ENCODE peak calls at places on chromosomes 5 and 9, in five cellular contexts. V is PC-9, T is mammary epithelial cell, B is heart right ventricle, S is uterus. F is an unnamed sample.
A peak's percentile ranks its signal among the peaks of the same experiment; 100 is the strongest.

GRCh38 chr9:70979971-70980370 is 141.4 kb downstream of the TRPM3 start:
- DNase-seq in V (no peak), T (no peak), B (no peak), S (no peak), F (no peak)

GRCh38 chr5:174082286-174082685 is 36.8 kb downstream of the NSG2 start:
- DNase-seq in V (no peak), T (no peak), B (no peak), S (no peak), F (peak; percentile 21)

GRCh38 chr5:180343110-180343845 is 9.9 kb downstream of the GFPT2 start:
- DNase-seq in V (no peak), T (no peak), B (no peak), S (no peak), F (no peak)

GRCh38 chr9:17191095-17191494 is 56.3 kb downstream of the CNTLN start:
- DNase-seq in V (no peak), T (no peak), B (no peak), S (no peak), F (no peak)

GRCh38 chr9:32551491-32552049 is 557 bp upstream of the SMIM27 start:
- DNase-seq in V (no peak), T (no peak), B (peak; percentile 29), S (peak; percentile 42), F (peak; percentile 40)

GRCh38 chr9:107751522-107752235 is 262.1 kb upstream of the KLF4 start:
- DNase-seq in V (peak; percentile 92), T (peak; percentile 81), B (no peak), S (no peak), F (peak; percentile 63)

GRCh38 chr5:171825046-171825445 is 39.4 kb downstream of the SMIM23 start:
- DNase-seq in V (no peak), T (peak; percentile 73), B (no peak), S (no peak), F (peak; percentile 85)

GRCh38 chr9:128051932-128052734 is 15.0 kb downstream of the NAIF1 start:
- DNase-seq in V (peak; percentile 83), T (peak; percentile 67), B (no peak), S (no peak), F (no peak)

GRCh38 chr9:96009690-96010477 is 134.4 kb downstream of the ERCC6L2 start:
- DNase-seq in V (no peak), T (peak; percentile 14), B (no peak), S (no peak), F (no peak)

GRCh38 chr9:8857330-8858249 is 1058.0 kb upstream of the DMAC1 start:
- DNase-seq in V (no peak), T (peak; percentile 3), B (peak; percentile 55), S (peak; percentile 57), F (no peak)

GRCh38 chr9:26945591-26945990 is 1.5 kb downstream of the PLAA start:
- DNase-seq in V (no peak), T (no peak), B (no peak), S (no peak), F (no peak)

GRCh38 chr5:173778152-173778782 is 109.9 kb upstream of the CPEB4 start:
- DNase-seq in V (no peak), T (no peak), B (no peak), S (no peak), F (no peak)

GRCh38 chr9:128933731-128934130 is 12.9 kb downstream of the PHYHD1 start:
- DNase-seq in V (no peak), T (no peak), B (no peak), S (peak; percentile 1), F (no peak)

GRCh38 chr5:179793470-179794139 is at the start of gene LTC4S:
- DNase-seq in V (no peak), T (no peak), B (peak; percentile 86), S (peak; percentile 85), F (no peak)

GRCh38 chr9:137516144-137516917 is 33.9 kb downstream of the PNPLA7 start:
- DNase-seq in V (no peak), T (no peak), B (no peak), S (no peak), F (no peak)

DNA sequence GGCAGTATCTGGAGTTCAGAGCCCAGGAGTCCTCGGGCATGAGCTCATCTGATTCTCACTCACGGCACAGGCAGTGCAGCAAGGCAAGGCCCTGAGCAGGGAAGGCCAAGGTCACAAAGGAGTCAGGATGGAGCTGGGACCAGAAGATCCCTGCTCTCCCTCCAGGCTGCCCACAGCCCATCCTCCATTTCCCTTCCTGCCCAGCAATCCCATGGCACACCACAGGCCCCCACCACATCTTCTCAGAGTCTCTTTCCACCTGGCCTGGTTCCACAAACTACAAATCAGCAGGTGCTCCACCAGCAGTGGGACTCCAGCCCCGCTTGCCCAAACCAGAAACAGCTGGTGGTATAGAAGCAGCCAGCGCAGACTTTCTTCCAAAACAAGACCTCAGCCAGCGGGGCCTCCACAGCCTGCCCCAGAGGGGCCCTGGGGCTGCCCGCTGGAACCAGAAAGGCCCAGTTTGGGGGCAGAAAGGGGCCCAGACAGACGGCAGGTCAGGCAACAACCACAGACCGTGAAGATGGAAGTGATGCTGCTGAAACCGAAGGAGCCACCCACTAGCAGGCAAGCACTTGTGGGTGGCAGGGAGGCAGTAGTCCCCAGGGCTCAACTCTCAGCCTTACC is 12.2 kb downstream of the TNIP1 start:
- DNase-seq in V (no peak), T (no peak), B (no peak), S (no peak), F (no peak)
- H3K4me3 ChIP-seq in V (no peak overlapping the region), T (no peak overlapping the region), B (no peak overlapping the region), S (no peak overlapping the region), F (no peak overlapping the region)

GRCh38 chr5:125237026-125237425 is 490.6 kb upstream of the ZNF608 start:
- DNase-seq in V (no peak), T (no peak), B (no peak), S (no peak), F (no peak)
- TF ChIP-seq CTCF in V (no peak), T (no peak), B (no peak), S (no peak), F (no peak)

DNA sequence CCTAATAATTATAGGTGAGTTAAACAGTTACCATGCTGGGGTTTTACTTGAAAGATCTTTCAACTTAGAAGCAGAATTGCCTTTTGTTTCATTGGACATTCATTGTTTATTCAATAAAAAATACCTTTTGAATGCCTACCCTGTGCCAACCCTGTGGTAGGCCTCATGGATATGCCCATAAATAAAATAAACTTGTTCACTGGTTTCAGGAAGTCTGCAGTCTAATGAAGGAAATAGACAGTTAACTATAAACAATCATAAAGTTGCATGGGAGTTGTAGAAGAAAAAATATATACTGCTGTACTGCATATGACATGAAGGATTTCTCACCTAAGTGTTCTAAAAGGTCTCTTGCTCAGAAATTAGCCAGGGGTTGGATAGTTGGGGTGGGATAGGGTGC is 5.3 kb upstream of the GPR21 start:
- DNase-seq in V (no peak), T (no peak), B (no peak), S (no peak), F (no peak)
- H3K36me3 ChIP-seq in V (peaks cover 16% of the 10 kb centered on the region), T (peaks cover 10% of the 10 kb centered on the region), B (peaks cover 54% of the 10 kb centered on the region), S (no peaks in the 10 kb centered on the region), F (peaks cover 5% of the 10 kb centered on the region)

DNA sequence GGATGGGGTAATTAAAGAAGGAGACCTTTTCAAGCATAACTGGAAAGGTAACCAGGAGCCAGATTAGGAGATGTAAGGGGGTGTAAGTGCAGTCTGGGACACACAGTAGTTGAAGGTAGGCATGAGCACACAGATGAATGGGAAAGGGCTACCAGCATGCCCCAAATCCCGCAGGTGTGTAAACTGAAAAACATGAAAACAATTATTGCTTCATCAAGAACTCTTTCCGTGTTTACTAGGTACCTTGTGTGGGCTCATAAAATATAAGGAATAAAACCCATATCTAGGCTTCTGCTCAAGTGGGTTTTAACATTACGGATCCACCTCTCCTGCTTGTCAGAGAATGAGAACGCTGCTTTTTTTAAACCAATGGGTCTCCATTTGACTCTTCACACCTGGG is 1.1 kb downstream of the MAPKAP1 start:
- DNase-seq in V (no peak), T (no peak), B (no peak), S (no peak), F (no peak)
- H3K4me3 ChIP-seq in V (peak overlapping the region; percentile 95), T (peak overlapping the region; percentile 88), B (peak overlapping the region; percentile 88), S (peak overlapping the region; percentile 78), F (peak overlapping the region; percentile 86)

GRCh38 chr5:93620487-93621339 is 37.7 kb downstream of the NR2F1 start:
- DNase-seq in V (peak; percentile 55), T (peak; percentile 67), B (peak; percentile 45), S (peak; percentile 31), F (peak; percentile 49)
- TF ChIP-seq CTCF in V (no peak), T (peak; percentile 33), B (no peak), S (peak; percentile 19), F (peak; percentile 37)

GRCh38 chr9:35229779-35230143 is 68.0 kb downstream of the UNC13B start:
- DNase-seq in V (no peak), T (no peak), B (no peak), S (no peak), F (peak; percentile 62)

GRCh38 chr9:35229066-35229778 is 67.4 kb downstream of the UNC13B start:
- DNase-seq in V (no peak), T (no peak), B (no peak), S (no peak), F (peak; percentile 25)

GRCh38 chr9:35225677-35226076 is 63.9 kb downstream of the UNC13B start:
- DNase-seq in V (no peak), T (no peak), B (no peak), S (no peak), F (no peak)

GRCh38 chr9:35226685-35227084 is 64.9 kb downstream of the UNC13B start:
- DNase-seq in V (no peak), T (no peak), B (no peak), S (no peak), F (no peak)

DNA sequence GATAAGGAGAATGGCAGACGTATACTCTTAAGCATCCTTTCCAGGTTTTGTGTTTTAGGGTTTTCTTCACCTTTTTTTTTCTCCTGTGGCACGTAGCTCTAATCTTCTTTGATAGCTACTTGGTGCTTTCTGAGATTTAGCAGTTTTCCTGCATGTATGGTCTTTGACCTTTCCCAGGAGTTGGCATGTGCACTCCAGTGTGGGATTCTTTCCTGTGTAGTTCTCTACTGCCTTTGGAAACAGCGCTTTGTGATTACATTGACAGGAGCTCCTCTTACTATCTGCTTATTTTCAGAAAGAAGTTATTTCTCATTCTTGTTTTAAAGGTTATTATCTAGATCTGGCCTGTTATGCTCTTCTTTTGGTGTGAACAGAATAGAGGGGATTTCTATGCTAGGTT is 65.5 kb downstream of the UNC13B start:
- DNase-seq in V (no peak), T (no peak), B (no peak), S (no peak), F (no peak)
- H3K36me3 ChIP-seq in V (no peaks in the 10 kb centered on the region), T (no peaks in the 10 kb centered on the region), B (no peaks in the 10 kb centered on the region), S (no peaks in the 10 kb centered on the region), F (no peaks in the 10 kb centered on the region)

GRCh38 chr5:170644501-170644900 is 139.0 kb upstream of the GABRP start:
- DNase-seq in V (no peak), T (no peak), B (no peak), S (no peak), F (no peak)
- H3K4me3 ChIP-seq in V (no peak overlapping the region), T (no peak overlapping the region), B (no peak overlapping the region), S (no peak overlapping the region), F (no peak overlapping the region)

DNA sequence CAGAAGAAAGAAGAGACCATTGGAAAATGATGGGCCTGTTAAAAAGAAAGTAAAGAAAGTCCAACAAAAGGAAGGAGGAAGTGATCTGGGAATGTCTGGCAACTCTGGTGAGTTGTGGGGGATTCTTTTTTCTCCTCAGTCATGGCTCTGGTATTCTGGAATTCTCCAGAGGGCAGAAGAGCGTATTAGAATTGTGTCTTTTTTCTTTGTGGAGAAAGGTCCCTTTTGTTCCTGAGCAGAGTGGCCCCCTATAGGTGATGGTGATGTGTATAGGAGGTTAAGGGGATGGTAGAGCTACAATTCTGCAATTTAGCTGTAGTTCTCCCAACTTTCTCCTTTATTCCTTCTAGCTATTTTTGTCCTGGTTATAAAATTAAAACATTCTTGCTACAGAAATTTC is 1.6 kb upstream of the DHFR start:
- DNase-seq in V (no peak), T (no peak), B (no peak), S (no peak), F (no peak)
- TF ChIP-seq CTCF in V (peak; percentile 25), T (no peak), B (no peak), S (no peak), F (no peak)

GRCh38 chr5:142308358-142308757 is 16.5 kb downstream of the SPRY4 start:
- DNase-seq in V (no peak), T (no peak), B (no peak), S (no peak), F (no peak)
- H3K36me3 ChIP-seq in V (peaks cover 42% of the 10 kb centered on the region), T (peaks cover 12% of the 10 kb centered on the region), B (peaks cover 26% of the 10 kb centered on the region), S (no peaks in the 10 kb centered on the region), F (no peaks in the 10 kb centered on the region)